ENCODE peak calls at places on chromosomes 1 and 21, in six cellular contexts. B, J, P, Q, G and M are unnamed samples.

GRCh38 chr1:111847519-111847918 is 91.8 kb downstream of the DDX20 start:
- DNase-seq in P (no peak), G (no peak), B (no peak), J (no peak), Q (no peak), M (no peak)

GRCh38 chr1:147246044-147246690 is 3.7 kb downstream of the CHD1L start:
- DNase-seq in J (no peak), G (no peak), Q (no peak), P (no peak), B (no peak), M (no peak)

GRCh38 chr1:62735491-62736171 is 47.4 kb upstream of the DOCK7 start:
- DNase-seq in B (no peak), P (no peak), Q (no peak), J (no peak), G (no peak), M (no peak)

GRCh38 chr1:111959436-111959835 is 30.0 kb downstream of the KCND3 start:
- DNase-seq in B (no peak), J (no peak), G (no peak), P (no peak), Q (no peak), M (no peak)

GRCh38 chr1:88791192-88791591 is 100.2 kb downstream of the GTF2B start:
- DNase-seq in G (no peak), Q (no peak), J (no peak), P (no peak), B (no peak), M (no peak)

GRCh38 chr1:111770916-111771315 is 15.2 kb downstream of the DDX20 start:
- DNase-seq in G (no peak), J (no peak), P (no peak), Q (no peak), B (no peak), M (no peak)

GRCh38 chr1:188325211-188325610 is 1496.5 kb downstream of the PLA2G4A start:
- DNase-seq in Q (no peak), P (no peak), B (no peak), J (no peak), G (no peak), M (no peak)

GRCh38 chr1:66676616-66677298 is 75.5 kb upstream of the DYNLT5 start:
- DNase-seq in G (no peak), B (no peak), J (no peak), P (no peak), Q (no peak), M (no peak)

GRCh38 chr1:103284270-103284669 is 175.9 kb upstream of the COL11A1 start:
- DNase-seq in J (no peak), B (no peak), Q (no peak), G (no peak), P (no peak), M (no peak)

GRCh38 chr1:6646499-6647148 is 22.0 kb downstream of the THAP3 start:
- DNase-seq in G (peak), J (no peak), B (peak), P (no peak), Q (no peak), M (peak)

GRCh38 chr1:201640624-201641023 is 101.7 kb downstream of the NAV1 start:
- DNase-seq in P (no peak), B (no peak), G (no peak), J (no peak), Q (no peak), M (peak)

GRCh38 chr21:45471229-45472052 is 66.5 kb downstream of the COL18A1 start:
- DNase-seq in B (no peak), J (no peak), P (no peak), G (peak), Q (peak), M (no peak)

GRCh38 chr1:109891930-109892329 is 18.7 kb upstream of the CSF1 start:
- DNase-seq in G (no peak), J (peak), Q (no peak), B (no peak), P (no peak), M (peak)

GRCh38 chr1:107682467-107682866 is 282.5 kb downstream of the VAV3 start:
- DNase-seq in P (no peak), G (no peak), Q (no peak), J (no peak), B (no peak), M (no peak)

GRCh38 chr1:170067253-170067819 is 7.2 kb downstream of the KIFAP3 start:
- DNase-seq in Q (no peak), B (no peak), J (no peak), G (no peak), P (no peak), M (no peak)

GRCh38 chr1:150018165-150018564 is 7.6 kb upstream of the OTUD7B start:
- DNase-seq in G (no peak), Q (no peak), B (no peak), P (no peak), J (no peak), M (no peak)

GRCh38 chr1:96971849-96972602 is 250.4 kb downstream of the PTBP2 start:
- DNase-seq in Q (no peak), B (no peak), G (no peak), P (no peak), J (no peak), M (no peak)

GRCh38 chr1:115307621-115308020 is 30.4 kb downstream of the NGF start:
- DNase-seq in P (no peak), J (no peak), G (no peak), Q (no peak), B (no peak), M (no peak)

GRCh38 chr1:61077676-61078521 is 4.5 kb upstream of the NFIA start:
- DNase-seq in G (peak), P (peak), J (peak), B (peak), Q (peak), M (peak)

GRCh38 chr1:200258447-200259375 is 151.1 kb downstream of the ZNF281 start:
- DNase-seq in Q (no peak), B (no peak), P (no peak), G (no peak), J (no peak), M (no peak)

GRCh38 chr21:46049890-46050650 is 47.8 kb upstream of the COL6A2 start:
- DNase-seq in P (no peak), G (no peak), B (no peak), J (no peak), Q (peak), M (no peak)

GRCh38 chr1:23563755-23564374 is 4.6 kb upstream of the ID3 start:
- DNase-seq in G (no peak), B (no peak), P (no peak), Q (no peak), J (no peak), M (no peak)

GRCh38 chr1:18414321-18414720 is 66.4 kb upstream of the KLHDC7A start:
- DNase-seq in J (no peak), Q (no peak), G (no peak), B (no peak), P (no peak), M (no peak)

GRCh38 chr1:174217787-174218574 is 58.7 kb downstream of the RABGAP1L start:
- DNase-seq in G (no peak), P (no peak), J (no peak), B (no peak), Q (no peak), M (peak)

GRCh38 chr1:41856361-41857285 is 62.1 kb downstream of the HIVEP3 start:
- DNase-seq in B (no peak), G (no peak), J (no peak), Q (no peak), P (no peak), M (no peak)

GRCh38 chr1:232393010-232393833 is 236.7 kb downstream of the SIPA1L2 start:
- DNase-seq in G (no peak), B (no peak), Q (no peak), J (no peak), P (no peak), M (no peak)

GRCh38 chr1:30732277-30732996 is 9.1 kb upstream of the MATN1 start:
- DNase-seq in J (no peak), B (no peak), G (no peak), Q (no peak), P (no peak), M (no peak)

GRCh38 chr21:36491191-36491916 is 11.4 kb upstream of the CLDN14 start:
- DNase-seq in B (no peak), P (no peak), J (no peak), G (no peak), Q (no peak), M (no peak)

GRCh38 chr1:101820080-101820479 is 176.6 kb downstream of the OLFM3 start:
- DNase-seq in G (no peak), Q (no peak), P (no peak), J (no peak), B (no peak), M (peak)

GRCh38 chr21:44453120-44453519 is 2.2 kb upstream of the LRRC3 start:
- DNase-seq in G (no peak), Q (no peak), J (no peak), B (no peak), P (no peak), M (no peak)

GRCh38 chr1:228339766-228340685 is 66.6 kb downstream of the TRIM11 start:
- DNase-seq in G (no peak), P (peak), B (no peak), Q (peak), J (no peak), M (no peak)

GRCh38 chr1:23817633-23818032 is 7.6 kb downstream of the HMGCL start:
- DNase-seq in B (no peak), J (no peak), G (no peak), Q (no peak), P (no peak), M (no peak)

GRCh38 chr21:25039461-25040380 is 567.6 kb downstream of the MRPL39 start:
- DNase-seq in J (no peak), P (no peak), Q (no peak), B (no peak), G (no peak), M (peak)

GRCh38 chr1:203675596-203676347 is 49.1 kb downstream of the ATP2B4 start:
- DNase-seq in Q (no peak), P (no peak), J (no peak), B (no peak), G (no peak), M (no peak)

GRCh38 chr1:38175062-38175461 is 128.5 kb upstream of the POU3F1 start:
- DNase-seq in B (no peak), Q (no peak), P (no peak), G (no peak), J (no peak), M (no peak)

GRCh38 chr1:110697606-110698005 is 22.9 kb upstream of the KCNA3 start:
- DNase-seq in B (no peak), Q (no peak), J (no peak), G (no peak), P (no peak), M (no peak)

GRCh38 chr1:66283583-66284041 is 250.3 kb upstream of the SGIP1 start:
- DNase-seq in G (no peak), P (no peak), Q (no peak), J (no peak), B (no peak), M (no peak)

GRCh38 chr21:44983421-44984206 is 43.8 kb downstream of the SLX9 start:
- DNase-seq in B (no peak), P (no peak), J (no peak), G (no peak), Q (peak), M (no peak)

GRCh38 chr1:72636636-72637035 is 354.3 kb upstream of the NEGR1 start:
- DNase-seq in J (no peak), Q (no peak), P (no peak), B (no peak), G (no peak), M (no peak)